ENCODE peak calls at places on chromosomes 5 and 9, in four cellular contexts. A is WTC11, C is thyroid gland, F is uterus. T is an unnamed sample.

GRCh38 chr9:74066128-74066527 is 431.0 kb upstream of the RORB start:
- DNase-seq in A (no peak), C (no peak), F (no peak), T (no peak)

GRCh38 chr9:121860744-121861143 is 209.3 kb downstream of the DAB2IP start:
- DNase-seq in A (no peak), C (peak), F (peak), T (no peak)

GRCh38 chr5:80406980-80407734 is 707 bp upstream of the ZFYVE16 start:
- DNase-seq in A (no peak), C (peak), F (peak), T (peak)

GRCh38 chr9:4796988-4797956 is 4.5 kb downstream of the RCL1 start:
- DNase-seq in A (peak), C (peak), F (no peak), T (peak)

GRCh38 chr5:24135536-24135935 is 509.2 kb downstream of the CDH10 start:
- DNase-seq in A (no peak), C (no peak), F (no peak), T (no peak)

GRCh38 chr5:20276061-20276958 is 288.3 kb upstream of the CDH18 start:
- DNase-seq in A (no peak), C (no peak), F (no peak), T (peak)

GRCh38 chr9:23587433-23587832 is 238.6 kb downstream of the ELAVL2 start:
- DNase-seq in A (no peak), C (peak), F (peak), T (no peak)

GRCh38 chr9:35746583-35746982 is 2.4 kb downstream of the GBA2 start:
- DNase-seq in A (no peak), C (no peak), F (no peak), T (no peak)

GRCh38 chr5:62632181-62632580 is 53.6 kb downstream of the LRRC70 start:
- DNase-seq in A (no peak), C (no peak), F (no peak), T (no peak)

GRCh38 chr5:79069488-79070001 is at the start of the genes BHMT2 and DMGDH:
- DNase-seq in A (no peak), C (peak), F (peak), T (no peak)

GRCh38 chr9:135038331-135038730 is 49.1 kb upstream of the OLFM1 start:
- DNase-seq in A (no peak), C (no peak), F (no peak), T (no peak)

GRCh38 chr9:98375138-98375726 is 119.8 kb upstream of the TBC1D2 start:
- DNase-seq in A (no peak), C (no peak), F (no peak), T (no peak)

GRCh38 chr9:81771606-81772005 is 82.3 kb upstream of the TLE1 start:
- DNase-seq in A (no peak), C (no peak), F (no peak), T (no peak)

GRCh38 chr5:78320461-78320860 is 26.0 kb upstream of the AP3B1 start:
- DNase-seq in A (no peak), C (no peak), F (no peak), T (peak)

GRCh38 chr9:126965541-126966428 is 51.2 kb downstream of the RALGPS1 start:
- DNase-seq in A (peak), C (no peak), F (peak), T (peak)

GRCh38 chr5:89728750-89729149 is 680.8 kb downstream of the CETN3 start:
- DNase-seq in A (no peak), C (peak), F (peak), T (no peak)

GRCh38 chr5:151622367-151623097 is 31.4 kb upstream of the FAT2 start:
- DNase-seq in A (no peak), C (no peak), F (no peak), T (no peak)

GRCh38 chr5:133877351-133878235 is 90.8 kb downstream of the C5orf15 start:
- DNase-seq in A (no peak), C (no peak), F (no peak), T (no peak)

GRCh38 chr5:54315736-54316135 is 5.4 kb upstream of the ARL15 start:
- DNase-seq in A (no peak), C (no peak), F (no peak), T (no peak)

GRCh38 chr9:89522979-89523305 is 25.0 kb upstream of the SEMA4D start:
- DNase-seq in A (no peak), C (no peak), F (no peak), T (no peak)

GRCh38 chr5:37812365-37812764 is 27.5 kb downstream of the GDNF start:
- DNase-seq in A (no peak), C (no peak), F (no peak), T (no peak)

GRCh38 chr5:110339399-110339798 is 387.1 kb downstream of the TMEM232 start:
- DNase-seq in A (no peak), C (no peak), F (no peak), T (no peak)

GRCh38 chr5:151469386-151469785 is 22.0 kb downstream of the SLC36A1 start:
- DNase-seq in A (no peak), C (no peak), F (no peak), T (no peak)

GRCh38 chr5:45741110-45741509 is 44.9 kb upstream of the HCN1 start:
- DNase-seq in A (peak), C (no peak), F (no peak), T (no peak)

GRCh38 chr5:56422060-56422762 is 189.1 kb upstream of the ANKRD55 start:
- DNase-seq in A (no peak), C (peak), F (no peak), T (peak)

GRCh38 chr9:86488794-86489193 is 134.6 kb upstream of the TUT7 start:
- DNase-seq in A (peak), C (no peak), F (no peak), T (no peak)

GRCh38 chr9:6641073-6641455 is 4.5 kb downstream of the GLDC start:
- DNase-seq in A (no peak), C (peak), F (no peak), T (no peak)

GRCh38 chr5:5951953-5952352 is 426.4 kb downstream of the MED10 start:
- DNase-seq in A (no peak), C (no peak), F (no peak), T (no peak)

GRCh38 chr5:172548981-172549707 is 91.9 kb upstream of the NEURL1B start:
- DNase-seq in A (no peak), C (no peak), F (peak), T (no peak)

GRCh38 chr9:89603629-89604462 is 966 bp upstream of the GADD45G start:
- DNase-seq in A (peak), C (peak), F (peak), T (peak)

GRCh38 chr5:149581192-149581861 is at the start of gene ARHGEF37:
- DNase-seq in A (peak), C (peak), F (peak), T (peak)

GRCh38 chr5:93572773-93573626 is 8.0 kb downstream of the NR2F1-AS1 start:
- DNase-seq in A (peak), C (no peak), F (peak), T (no peak)

GRCh38 chr5:93574939-93575241 is 6.1 kb downstream of the NR2F1-AS1 start:
- DNase-seq in A (no peak), C (no peak), F (no peak), T (no peak)

GRCh38 chr5:93574041-93574938 is 6.7 kb downstream of the NR2F1-AS1 start:
- DNase-seq in A (no peak), C (no peak), F (peak), T (no peak)

GRCh38 chr5:93572101-93572772 is 8.8 kb downstream of the NR2F1-AS1 start:
- DNase-seq in A (peak), C (no peak), F (peak), T (no peak)

DNA sequence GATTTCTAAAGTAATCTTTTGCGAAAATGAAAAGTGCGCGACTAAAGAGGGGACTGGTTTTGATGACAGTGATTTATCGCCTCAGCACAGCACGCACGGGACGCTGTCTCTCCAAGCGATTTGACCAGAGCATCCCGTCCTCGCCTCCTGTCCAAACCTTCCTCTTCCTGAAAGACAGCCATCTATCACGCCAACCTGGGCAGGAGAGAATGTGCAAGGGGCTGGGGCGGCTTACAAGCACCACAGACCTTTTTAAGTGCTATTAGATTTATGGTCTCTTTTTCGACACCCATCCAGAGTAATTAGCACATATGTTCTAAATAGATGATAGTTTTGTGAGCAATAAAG is 7.4 kb downstream of the NR2F1-AS1 start:
- DNase-seq in A (no peak), C (no peak), F (no peak), T (no peak)
- TF ChIP-seq CTCF in A (no peak), C (no peak), F (no peak), T (no peak)

DNA sequence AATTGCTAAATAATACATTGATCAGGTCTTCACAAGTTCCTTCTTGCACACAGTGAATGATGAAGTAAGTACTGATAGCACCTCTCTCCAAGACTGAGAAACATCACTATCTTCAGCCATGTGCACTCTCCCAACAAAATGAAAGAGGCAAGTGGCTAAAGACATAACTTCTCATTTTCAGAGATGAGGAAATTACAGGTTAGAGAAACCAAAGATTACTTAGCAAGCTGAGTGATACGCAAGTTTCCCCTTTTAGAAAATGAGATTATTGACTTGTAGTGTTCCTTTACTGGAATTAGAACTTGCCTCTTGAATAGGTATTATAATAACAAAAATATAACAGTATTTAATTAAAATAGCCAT is 21.6 kb downstream of the CEMIP2 start:
- DNase-seq in A (no peak), C (no peak), F (no peak), T (no peak)
- TF ChIP-seq CTCF in A (no peak), C (no peak), F (no peak), T (no peak)

GRCh38 chr5:96124589-96124988 is 162.9 kb upstream of the ELL2 start:
- DNase-seq in A (no peak), C (no peak), F (no peak), T (no peak)

GRCh38 chr5:96127538-96127937 is 165.9 kb upstream of the ELL2 start:
- DNase-seq in A (no peak), C (no peak), F (no peak), T (no peak)

GRCh38 chr5:96123418-96123817 is 161.8 kb upstream of the ELL2 start:
- DNase-seq in A (no peak), C (no peak), F (no peak), T (no peak)

GRCh38 chr5:96128204-96128864 is 166.7 kb upstream of the ELL2 start:
- DNase-seq in A (no peak), C (no peak), F (no peak), T (no peak)

DNA sequence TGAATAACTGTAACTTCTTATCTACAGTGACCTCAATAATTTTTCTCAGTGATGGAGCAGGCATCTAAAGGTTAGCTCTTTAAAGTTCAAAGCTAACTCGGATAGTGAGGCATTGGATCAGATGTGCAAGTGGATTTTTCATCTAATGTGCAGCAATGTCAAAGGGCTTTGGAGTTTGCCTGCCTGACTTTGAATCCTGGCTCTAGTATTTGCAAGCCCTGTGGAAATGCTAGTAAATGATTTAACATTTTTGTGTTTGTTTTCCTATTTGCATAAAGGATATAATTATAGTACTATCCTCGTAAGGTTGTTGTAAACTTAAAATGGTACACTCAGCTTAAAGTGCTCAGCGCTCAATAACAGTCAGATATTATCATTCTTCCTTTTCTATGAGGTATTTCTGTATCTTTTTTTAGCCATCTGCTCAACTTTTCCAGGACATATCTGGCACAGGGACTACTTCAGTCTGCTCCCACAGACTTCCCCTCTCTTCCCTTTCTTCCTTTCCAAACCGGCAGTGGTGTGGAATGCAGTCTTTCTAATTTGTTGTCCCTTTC is 163.8 kb upstream of the ELL2 start:
- DNase-seq in A (no peak), C (no peak), F (no peak), T (no peak)
- TF ChIP-seq CTCF in A (no peak), C (no peak), F (no peak), T (no peak)

DNA sequence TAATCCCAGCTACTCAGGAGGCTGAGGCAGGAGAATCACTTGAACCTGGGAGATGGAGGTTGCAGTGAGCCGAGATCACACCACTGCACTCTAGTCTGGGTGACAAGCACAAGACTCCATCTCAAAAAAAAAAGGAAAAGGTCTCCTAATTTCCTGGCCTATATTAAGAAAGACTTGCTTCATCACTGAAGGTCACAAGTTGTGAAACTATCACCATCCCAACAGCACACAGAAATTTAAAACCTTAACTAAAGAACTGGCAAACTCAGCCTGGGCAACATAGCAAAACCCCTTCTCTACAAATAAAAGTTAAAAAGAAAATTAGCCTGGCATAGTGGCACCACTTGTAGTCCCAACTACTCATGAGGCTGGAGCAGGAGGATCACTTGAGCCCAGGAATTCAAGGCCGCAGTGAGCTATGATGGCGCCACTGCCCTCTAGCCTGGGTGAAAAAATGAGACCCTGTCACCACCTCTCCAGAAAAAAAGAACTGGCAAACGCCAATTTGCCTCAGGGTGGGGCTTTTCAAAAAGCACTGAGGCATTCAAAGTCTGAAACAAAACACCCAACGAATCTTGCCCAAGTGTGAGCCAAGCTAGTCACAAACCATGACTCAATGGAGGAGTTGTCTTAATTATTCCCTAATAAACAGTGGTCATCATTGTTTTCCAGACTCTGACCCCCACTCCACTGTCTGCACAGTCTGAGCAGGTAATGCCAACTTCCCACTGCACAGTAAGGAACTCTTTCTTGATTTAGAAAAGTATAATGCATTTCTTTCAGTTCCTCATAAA is 17.0 kb downstream of the FRMD3 start:
- DNase-seq in A (no peak), C (peak), F (no peak), T (no peak)
- TF ChIP-seq CTCF in A (no peak), C (no peak), F (no peak), T (no peak)

GRCh38 chr9:87812375-87813118 is 70.1 kb upstream of the SPATA31E1 start:
- DNase-seq in A (peak), C (no peak), F (no peak), T (peak)
- TF ChIP-seq CTCF in A (peak), C (peak), F (peak), T (peak)

GRCh38 chr5:180790020-180790419 is 12.6 kb downstream of the MGAT1 start:
- DNase-seq in A (peak), C (no peak), F (no peak), T (no peak)
- TF ChIP-seq CTCF in A (no peak), C (no peak), F (no peak), T (peak)

GRCh38 chr9:131181091-131181681 is 55.8 kb downstream of the NUP214 start:
- DNase-seq in A (no peak), C (no peak), F (no peak), T (no peak)
- TF ChIP-seq CTCF in A (peak), C (no peak), F (no peak), T (no peak)

T was measured in Calu3.